ENCODE peak calls at places on chromosome 3, in four cellular contexts. Q is psoas muscle; O is kidney; R is CD8-positive, alpha-beta T cell. J is an unnamed sample.

GRCh38 chr3:197600796-197601565 is 45.2 kb upstream of the BDH1 start:
- DNase-seq in Q (no peak), O (no peak), R (no peak), J (no peak)

GRCh38 chr3:119751423-119751822 is 30.5 kb upstream of the NR1I2 start:
- DNase-seq in Q (no peak), O (no peak), R (no peak), J (no peak)

GRCh38 chr3:196063456-196063855 is 18.4 kb downstream of the TFRC start:
- DNase-seq in Q (no peak), O (no peak), R (no peak), J (no peak)

GRCh38 chr3:32442766-32443165 is 51.1 kb downstream of the CMTM7 start:
- DNase-seq in Q (no peak), O (no peak), R (no peak), J (no peak)

GRCh38 chr3:148178508-148178907 is 519.2 kb upstream of the AGTR1 start:
- DNase-seq in Q (no peak), O (no peak), R (no peak), J (no peak)

GRCh38 chr3:187367561-187368103 is 553 bp upstream of the RTP4 start:
- DNase-seq in Q (peak), O (peak), R (no peak), J (no peak)

GRCh38 chr3:122255757-122256439 is 69.2 kb upstream of the CSTA start:
- DNase-seq in Q (no peak), O (no peak), R (no peak), J (no peak)

GRCh38 chr3:112654492-112654891 is 13.5 kb upstream of the CCDC80 start:
- DNase-seq in Q (no peak), O (no peak), R (no peak), J (no peak)

GRCh38 chr3:197404030-197404429 is 105.6 kb upstream of the DLG1 start:
- DNase-seq in Q (no peak), O (no peak), R (no peak), J (no peak)

GRCh38 chr3:187085933-187086332 is 53.4 kb downstream of the RPL39L start:
- DNase-seq in Q (no peak), O (no peak), R (no peak), J (no peak)

GRCh38 chr3:108546249-108546648 is 35.9 kb upstream of the MYH15 start:
- DNase-seq in Q (no peak), O (no peak), R (no peak), J (no peak)

GRCh38 chr3:5190147-5190791 is 2.8 kb downstream of the EDEM1 start:
- DNase-seq in Q (no peak), O (no peak), R (no peak), J (no peak)

GRCh38 chr3:171772427-171773056 is 37.7 kb downstream of the PLD1 start:
- DNase-seq in Q (peak), O (no peak), R (no peak), J (no peak)

GRCh38 chr3:159432721-159433300 is 555.8 kb upstream of the IL12A start:
- DNase-seq in Q (no peak), O (no peak), R (no peak), J (no peak)

GRCh38 chr3:64972793-64973192 is 285.0 kb upstream of the ADAMTS9 start:
- DNase-seq in Q (no peak), O (no peak), R (no peak), J (no peak)

GRCh38 chr3:194296448-194296831 is 54.7 kb downstream of the CPN2 start:
- DNase-seq in Q (no peak), O (peak), R (no peak), J (peak)

GRCh38 chr3:155363690-155364070 is 70.2 kb upstream of the STRIT1 start:
- DNase-seq in Q (no peak), O (no peak), R (no peak), J (no peak)

GRCh38 chr3:101634591-101635196 is 42.2 kb downstream of the ZBTB11 start:
- DNase-seq in Q (no peak), O (no peak), R (no peak), J (no peak)

GRCh38 chr3:171788546-171789351 is 21.5 kb downstream of the PLD1 start:
- DNase-seq in Q (no peak), O (no peak), R (no peak), J (no peak)

GRCh38 chr3:161264771-161265343 is 43.7 kb downstream of the NMD3 start:
- DNase-seq in Q (no peak), O (no peak), R (no peak), J (no peak)

GRCh38 chr3:104206925-104207324 is 1159.8 kb upstream of the ALCAM start:
- DNase-seq in Q (no peak), O (no peak), R (no peak), J (no peak)

GRCh38 chr3:53259427-53260259 is 3.8 kb upstream of the TKT start:
- DNase-seq in Q (no peak), O (no peak), R (no peak), J (no peak)

GRCh38 chr3:128404276-128405062 is 62.2 kb downstream of the DNAJB8 start:
- DNase-seq in Q (no peak), O (no peak), R (no peak), J (no peak)

GRCh38 chr3:48564022-48564421 is 441 bp upstream of the UCN2 start:
- DNase-seq in Q (peak), O (no peak), R (peak), J (no peak)

GRCh38 chr3:51295625-51296024 is 89.5 kb upstream of the MANF start:
- DNase-seq in Q (no peak), O (no peak), R (no peak), J (no peak)
- H3K27ac ChIP-seq in Q (no peak), O (no peak), R (no peak), J (no peak)

DNA sequence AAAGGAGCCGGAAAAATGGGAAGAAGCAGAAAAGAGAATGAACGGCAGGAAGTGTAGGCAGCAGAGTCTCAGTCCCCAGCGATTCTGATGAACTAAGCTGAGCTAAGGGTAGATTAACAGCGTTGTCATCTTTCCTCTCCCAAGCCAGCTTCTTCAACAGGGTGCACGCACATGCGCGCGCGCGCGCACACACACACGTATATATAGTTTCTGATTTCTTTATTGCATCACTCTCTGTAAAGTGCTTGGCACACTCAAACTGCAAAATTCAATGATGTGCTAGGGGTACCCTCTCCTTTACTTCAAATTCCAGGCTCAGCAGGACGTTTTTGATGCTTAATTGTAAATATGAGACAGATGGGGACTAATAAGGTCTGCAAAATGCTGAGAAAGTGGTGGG is 26.1 kb upstream of the VPS8 start:
- DNase-seq in Q (no peak), O (no peak), R (no peak), J (no peak)
- H3K4me3 ChIP-seq in Q (peak), O (no peak), R (no peak), J (peak)

GRCh38 chr3:14143271-14143605 is 18.4 kb downstream of the TMEM43 start:
- DNase-seq in Q (no peak), O (no peak), R (no peak), J (no peak)

GRCh38 chr3:14143826-14144225 is 19.0 kb downstream of the TMEM43 start:
- DNase-seq in Q (no peak), O (peak), R (no peak), J (no peak)

GRCh38 chr3:14141144-14141543 is 16.3 kb downstream of the TMEM43 start:
- DNase-seq in Q (no peak), O (no peak), R (no peak), J (no peak)

GRCh38 chr3:14141602-14142315 is 16.9 kb downstream of the TMEM43 start:
- DNase-seq in Q (no peak), O (peak), R (no peak), J (no peak)

GRCh38 chr3:14142567-14143270 is 17.9 kb downstream of the TMEM43 start:
- DNase-seq in Q (no peak), O (peak), R (peak), J (no peak)
- H3K27ac ChIP-seq in Q (peak), O (no peak), R (peak), J (peak)

GRCh38 chr3:125148836-125149235 is 63.7 kb downstream of the SLC12A8 start:
- DNase-seq in Q (peak), O (peak), R (no peak), J (peak)
- H3K4me3 ChIP-seq in Q (no peak), O (no peak), R (no peak), J (peak)

GRCh38 chr3:126166009-126166408 is 14.4 kb downstream of the ALDH1L1 start:
- DNase-seq in Q (no peak), O (no peak), R (no peak), J (no peak)

GRCh38 chr3:126167550-126167949 is 12.8 kb downstream of the ALDH1L1 start:
- DNase-seq in Q (no peak), O (no peak), R (no peak), J (no peak)

GRCh38 chr3:126170073-126170916 is 10.1 kb downstream of the ALDH1L1 start:
- DNase-seq in Q (no peak), O (no peak), R (no peak), J (no peak)
- H3K27ac ChIP-seq in Q (no peak), O (peak), R (no peak), J (no peak)

GRCh38 chr3:180036678-180037455 is at the start of gene PEX5L:
- DNase-seq in Q (peak), O (peak), R (no peak), J (no peak)
- H3K4me3 ChIP-seq in Q (peak), O (peak), R (no peak), J (peak)

GRCh38 chr3:177561365-177561764 is 364.1 kb upstream of the TBL1XR1 start:
- DNase-seq in Q (no peak), O (no peak), R (no peak), J (no peak)

GRCh38 chr3:177561769-177562360 is 364.6 kb upstream of the TBL1XR1 start:
- DNase-seq in Q (no peak), O (no peak), R (no peak), J (no peak)

GRCh38 chr3:177565981-177566380 is 368.7 kb upstream of the TBL1XR1 start:
- DNase-seq in Q (no peak), O (no peak), R (no peak), J (no peak)

GRCh38 chr3:177563381-177563780 is 366.1 kb upstream of the TBL1XR1 start:
- DNase-seq in Q (no peak), O (no peak), R (no peak), J (no peak)

GRCh38 chr3:177563792-177564191 is 366.5 kb upstream of the TBL1XR1 start:
- DNase-seq in Q (no peak), O (no peak), R (no peak), J (no peak)
- H3K27ac ChIP-seq in Q (no peak), O (no peak), R (no peak), J (no peak)

DNA sequence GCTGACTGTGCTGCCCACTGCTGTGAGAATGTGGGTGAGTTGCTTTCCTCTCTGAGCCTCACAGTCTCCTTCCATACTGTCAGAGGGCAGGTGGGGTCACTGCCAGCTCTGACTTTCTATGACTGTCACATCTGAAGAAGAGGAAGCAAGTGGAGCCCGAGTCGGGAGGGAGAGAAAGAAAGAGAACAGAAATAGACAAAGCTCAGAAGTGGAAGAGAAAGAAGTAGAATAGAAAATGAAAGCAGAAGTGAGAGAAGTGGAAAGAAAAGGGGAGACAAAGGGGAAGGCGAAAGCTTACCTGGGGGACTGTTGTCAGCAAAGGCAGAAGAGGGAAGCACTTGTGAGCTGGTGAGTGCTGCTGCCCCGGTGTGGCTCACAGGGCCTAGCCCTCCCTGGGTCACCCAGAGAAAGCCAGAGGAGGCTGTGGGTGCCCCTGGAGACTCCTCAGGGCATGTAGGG is 57.9 kb downstream of the EPHB1 start:
- DNase-seq in Q (no peak), O (no peak), R (no peak), J (no peak)
- H3K4me3 ChIP-seq in Q (no peak), O (no peak), R (no peak), J (no peak)